ENCODE peak calls at places on chromosomes 4 and X, in eight cellular contexts. Z is tibial nerve, S is A549, W is heart right ventricle, C is upper lobe of left lung, F is left ventricle myocardium inferior, Q is tibial artery, G is RWPE2. X is an unnamed sample.
A peak's percentile ranks its signal among the peaks of the same experiment; 100 is the strongest.

GRCh38 chr4:84669201-84669600 is 86.3 kb downstream of the CDS1 start:
- DNase-seq in Z (no peak), S (no peak), W (no peak), C (no peak), F (no peak), Q (no peak), G (no peak), X (no peak)

GRCh38 chrX:155956099-155956498 is 41.4 kb upstream of the IL9R start:
- DNase-seq in Z (no peak), S (no peak), W (no peak), C (peak; percentile 39), F (no peak), Q (no peak), G (no peak), X (no peak)

GRCh38 chr4:68953056-68953455 is 1.5 kb upstream of the UGT2A3 start:
- DNase-seq in Z (no peak), S (no peak), W (no peak), C (no peak), F (no peak), Q (no peak), G (no peak), X (no peak)

GRCh38 chrX:130186645-130187044 is 14.9 kb downstream of the RAB33A start:
- DNase-seq in Z (no peak), S (no peak), W (no peak), C (no peak), F (no peak), Q (no peak), G (no peak), X (no peak)

GRCh38 chr4:75545526-75545925 is 10.3 kb upstream of the ODAPH start:
- DNase-seq in Z (no peak), S (no peak), W (no peak), C (no peak), F (no peak), Q (no peak), G (no peak), X (no peak)

GRCh38 chr4:140094701-140095420 is 59.1 kb downstream of the MAML3 start:
- DNase-seq in Z (peak; percentile 32), S (peak; percentile 83), W (peak; percentile 66), C (peak; percentile 74), F (peak; percentile 57), Q (peak; percentile 87), G (no peak), X (peak; percentile 69)

GRCh38 chr4:34158883-34159282 is 2085.4 kb downstream of the ARAP2 start:
- DNase-seq in Z (no peak), S (no peak), W (no peak), C (no peak), F (no peak), Q (no peak), G (no peak), X (peak; percentile 48)

GRCh38 chr4:8542776-8543525 is 37.2 kb upstream of the GPR78 start:
- DNase-seq in Z (no peak), S (no peak), W (no peak), C (no peak), F (no peak), Q (peak; percentile 55), G (peak; percentile 48), X (no peak)

GRCh38 chrX:3345281-3346081 is 971 bp downstream of the MXRA5 start:
- DNase-seq in Z (no peak), S (no peak), W (peak; percentile 68), C (peak; percentile 83), F (peak; percentile 58), Q (peak; percentile 65), G (no peak), X (no peak)

GRCh38 chrX:150587585-150588503 is 19.4 kb downstream of the MTM1 start:
- DNase-seq in Z (peak; percentile 13), S (peak; percentile 22), W (no peak), C (no peak), F (no peak), Q (no peak), G (no peak), X (peak; percentile 50)

GRCh38 chr4:124941267-124941666 is 228.7 kb upstream of the ANKRD50 start:
- DNase-seq in Z (no peak), S (no peak), W (no peak), C (no peak), F (no peak), Q (no peak), G (no peak), X (peak; percentile 80)

GRCh38 chrX:137565921-137566745 is at the start of gene ZIC3:
- DNase-seq in Z (no peak), S (no peak), W (peak; percentile 66), C (peak; percentile 93), F (peak; percentile 57), Q (peak; percentile 74), G (no peak), X (peak; percentile 50)

GRCh38 chr4:54737421-54737820 is 79.7 kb downstream of the KIT start:
- DNase-seq in Z (no peak), S (no peak), W (no peak), C (no peak), F (no peak), Q (no peak), G (no peak), X (no peak)

DNA sequence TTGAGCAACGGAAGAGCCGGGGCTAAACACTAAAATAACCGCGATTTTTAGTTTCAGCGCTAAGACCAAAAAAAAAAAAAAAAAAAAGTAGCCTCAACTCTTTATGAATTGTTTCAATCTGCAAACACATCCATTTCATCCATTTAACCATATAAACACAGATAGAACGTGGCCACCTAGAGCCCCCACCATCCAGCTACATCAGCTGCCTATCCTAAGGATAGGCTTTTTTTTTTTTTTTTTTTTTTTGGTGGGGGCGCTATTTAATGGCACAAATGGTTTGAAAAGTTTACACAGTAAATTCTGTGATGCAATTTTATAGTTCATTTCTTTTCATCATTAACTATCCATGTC is 492 bp upstream of the HDAC8 start:
- DNase-seq in Z (no peak), S (no peak), W (no peak), C (no peak), F (no peak), Q (no peak), G (no peak), X (no peak)
- TF ChIP-seq CTCF in Z (no peak), S (peak; percentile 13), W (no peak), C (no peak), F (no peak), Q (no peak), G (peak; percentile 17), X (no peak)

DNA sequence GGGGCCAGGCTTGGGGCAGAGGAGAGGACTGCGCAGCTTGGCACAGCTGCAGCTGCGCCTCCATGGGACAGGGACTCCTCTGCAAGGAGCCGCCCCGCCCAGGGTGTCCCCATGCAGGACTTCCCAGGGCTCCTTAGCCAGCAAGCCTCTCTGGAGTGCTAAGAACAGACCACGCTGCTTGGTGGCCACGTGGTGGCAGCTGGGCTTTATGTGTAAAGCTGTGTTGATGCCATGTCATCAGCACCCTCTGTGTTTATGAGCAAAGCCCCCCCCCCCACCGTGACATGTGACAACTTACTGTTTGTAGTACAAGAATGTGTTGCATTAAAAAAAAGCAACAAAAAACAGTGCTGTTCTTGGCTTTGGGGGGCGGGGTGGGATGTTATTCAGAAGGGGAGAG is 40.2 kb downstream of the ATP2B3 start:
- DNase-seq in Z (no peak), S (no peak), W (no peak), C (no peak), F (no peak), Q (no peak), G (no peak), X (no peak)
- H3K27ac ChIP-seq in Z (no peak overlapping the region), S (no peak overlapping the region), W (no peak overlapping the region), C (no peak overlapping the region), F (no peak overlapping the region), Q (no peak overlapping the region), G (no peak overlapping the region), X (no peak overlapping the region)

GRCh38 chrX:71282514-71283408 is 674 bp upstream of the NONO start:
- DNase-seq in Z (no peak), S (peak; percentile 71), W (no peak), C (no peak), F (no peak), Q (no peak), G (no peak), X (no peak)
- TF ChIP-seq CTCF in Z (no peak), S (no peak), W (no peak), C (no peak), F (no peak), Q (no peak), G (no peak), X (no peak)

GRCh38 chrX:120251471-120252011 is 929 bp downstream of the ZBTB33 start:
- DNase-seq in Z (no peak), S (peak; percentile 12), W (peak; percentile 17), C (no peak), F (no peak), Q (peak; percentile 60), G (no peak), X (peak; percentile 68)
- H3K27ac ChIP-seq in Z (peak overlapping the region; percentile 89), S (peak overlapping the region; percentile 85), W (peak overlapping the region; percentile 93), C (peak overlapping the region; percentile 94), F (peak overlapping the region; percentile 92), Q (peak overlapping the region; percentile 87), G (peak overlapping the region; percentile 65), X (peak overlapping the region; percentile 65)

GRCh38 chrX:14064632-14065432 is 35.1 kb upstream of the GEMIN8 start:
- DNase-seq in Z (no peak), S (peak; percentile 89), W (no peak), C (no peak), F (no peak), Q (no peak), G (no peak), X (peak; percentile 83)
- TF ChIP-seq CTCF in Z (no peak), S (no peak), W (no peak), C (no peak), F (no peak), Q (no peak), G (no peak), X (no peak)

GRCh38 chr4:128718793-128719192 is 90.7 kb upstream of the JADE1 start:
- DNase-seq in Z (no peak), S (no peak), W (no peak), C (no peak), F (no peak), Q (no peak), G (no peak), X (peak; percentile 5)

GRCh38 chr4:128716325-128716724 is 93.2 kb upstream of the JADE1 start:
- DNase-seq in Z (peak; percentile 25), S (no peak), W (no peak), C (no peak), F (no peak), Q (peak; percentile 74), G (no peak), X (no peak)

GRCh38 chr4:128720270-128720669 is 89.2 kb upstream of the JADE1 start:
- DNase-seq in Z (no peak), S (no peak), W (no peak), C (no peak), F (no peak), Q (no peak), G (no peak), X (no peak)

GRCh38 chr4:128711361-128711760 is 98.1 kb upstream of the JADE1 start:
- DNase-seq in Z (no peak), S (no peak), W (no peak), C (no peak), F (no peak), Q (no peak), G (no peak), X (no peak)

GRCh38 chr4:128715616-128716015 is 93.9 kb upstream of the JADE1 start:
- DNase-seq in Z (no peak), S (no peak), W (no peak), C (no peak), F (no peak), Q (no peak), G (no peak), X (no peak)
- H3K27ac ChIP-seq in Z (peak overlapping the region; percentile 71), S (no peak overlapping the region), W (peak overlapping the region; percentile 34), C (no peak overlapping the region), F (peak overlapping the region; percentile 59), Q (peak overlapping the region; percentile 46), G (no peak overlapping the region), X (no peak overlapping the region)